ENCODE peak calls at places on chromosomes 13 and 19, in five cellular contexts. O, E, N, B and A are unnamed samples.

GRCh38 chr19:45773384-45773783 is 4.3 kb upstream of the SIX5 start:
- DNase-seq in O (no peak), E (no peak), N (no peak), B (no peak), A (no peak)

GRCh38 chr13:102395174-102395573 is 6.7 kb downstream of the FGF14 start:
- DNase-seq in O (no peak), E (no peak), N (no peak), B (no peak), A (no peak)

GRCh38 chr13:99307648-99308339 is 595 bp upstream of the GPR183 start:
- DNase-seq in O (no peak), E (peak), N (no peak), B (peak), A (peak)

GRCh38 chr13:56166864-56167263 is 973.9 kb upstream of the PRR20A start:
- DNase-seq in O (no peak), E (no peak), N (no peak), B (no peak), A (no peak)

GRCh38 chr19:56637976-56638555 is 4.9 kb upstream of the SMIM17 start:
- DNase-seq in O (no peak), E (peak), N (peak), B (peak), A (peak)

GRCh38 chr13:34108396-34108795 is 290.4 kb downstream of the RFC3 start:
- DNase-seq in O (no peak), E (peak), N (no peak), B (no peak), A (no peak)

GRCh38 chr13:95536629-95537241 is 15.8 kb upstream of the CLDN10 start:
- DNase-seq in O (no peak), E (no peak), N (no peak), B (peak), A (peak)

GRCh38 chr19:35856546-35857149 is at the start of gene KIRREL2:
- DNase-seq in O (no peak), E (no peak), N (no peak), B (no peak), A (no peak)

GRCh38 chr19:16252459-16253205 is 54.9 kb downstream of the AP1M1 start:
- DNase-seq in O (no peak), E (no peak), N (no peak), B (no peak), A (no peak)

GRCh38 chr13:51921790-51922740 is 60.3 kb downstream of the CCDC70 start:
- DNase-seq in O (no peak), E (no peak), N (no peak), B (no peak), A (no peak)

GRCh38 chr13:92838786-92839185 is 387.8 kb upstream of the GPC6 start:
- DNase-seq in O (no peak), E (peak), N (peak), B (peak), A (peak)

GRCh38 chr13:23570099-23570926 is at the start of gene TNFRSF19:
- DNase-seq in O (no peak), E (peak), N (peak), B (peak), A (peak)

GRCh38 chr13:23574421-23574820 is 4.2 kb downstream of the TNFRSF19 start:
- DNase-seq in O (no peak), E (no peak), N (no peak), B (no peak), A (no peak)

GRCh38 chr13:23567792-23568480 is 2.3 kb upstream of the TNFRSF19 start:
- DNase-seq in O (no peak), E (no peak), N (no peak), B (no peak), A (peak)

GRCh38 chr13:23572836-23573235 is 2.6 kb downstream of the TNFRSF19 start:
- DNase-seq in O (no peak), E (no peak), N (no peak), B (no peak), A (no peak)

DNA sequence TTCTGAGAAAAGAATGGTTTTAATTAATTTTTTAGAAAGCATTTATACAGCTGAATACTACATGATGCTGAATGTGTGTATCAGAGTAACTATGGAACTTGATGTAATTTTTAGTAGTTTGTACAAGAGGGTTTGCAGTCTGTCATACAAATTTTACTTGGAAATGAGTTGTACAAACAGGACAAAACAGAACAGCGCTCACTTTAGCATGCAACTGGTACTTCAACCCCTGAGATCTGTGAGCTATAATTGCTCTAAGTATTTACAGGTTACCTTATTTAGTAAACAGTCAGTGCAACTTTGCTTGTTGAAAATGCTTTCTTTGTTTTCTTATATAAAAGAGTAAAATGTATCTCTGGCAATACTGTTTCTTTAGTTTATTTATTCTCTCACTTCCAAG is 719 bp downstream of the TNFRSF19 start:
- DNase-seq in O (no peak), E (peak), N (no peak), B (peak), A (peak)
- TF ChIP-seq CTCF in O (no peak), E (peak), N (peak), B (peak), A (peak)

GRCh38 chr13:109783447-109783814 is 3.0 kb downstream of the IRS2 start:
- DNase-seq in O (no peak), E (no peak), N (no peak), B (no peak), A (no peak)

GRCh38 chr13:109783815-109784589 is 2.4 kb downstream of the IRS2 start:
- DNase-seq in O (peak), E (no peak), N (no peak), B (no peak), A (no peak)

GRCh38 chr13:109785892-109786450 is 412 bp downstream of the IRS2 start:
- DNase-seq in O (no peak), E (no peak), N (no peak), B (no peak), A (no peak)

GRCh38 chr13:109785141-109785891 is 1.1 kb downstream of the IRS2 start:
- DNase-seq in O (peak), E (peak), N (no peak), B (peak), A (peak)

DNA sequence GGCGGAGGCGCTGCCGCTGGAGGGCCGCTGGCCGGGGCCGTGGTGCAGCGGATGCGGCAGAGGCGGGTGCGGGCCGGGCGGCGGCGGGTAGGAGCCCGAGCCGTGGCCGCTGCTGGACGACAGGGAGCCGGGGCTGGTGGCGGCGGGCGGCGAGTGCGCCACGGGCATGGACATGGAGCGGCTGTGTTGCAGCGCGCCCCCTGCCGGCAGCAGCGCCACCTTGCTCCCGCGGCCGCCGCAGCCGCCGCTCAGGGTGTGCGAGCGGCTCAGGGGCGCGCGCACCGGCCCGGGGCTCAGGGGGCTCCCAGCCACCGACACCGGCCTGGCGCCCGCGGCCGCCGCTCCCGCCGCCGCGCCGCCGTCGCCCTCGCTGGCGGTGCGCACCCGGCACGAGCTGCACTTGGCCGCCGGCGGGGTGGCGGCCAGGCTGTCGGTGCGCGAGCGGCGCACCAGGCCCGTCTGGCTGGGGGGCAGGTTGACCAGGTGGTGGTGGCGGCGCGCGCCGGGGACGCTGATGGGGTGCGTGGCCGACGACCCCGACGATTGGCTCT is 1.7 kb downstream of the IRS2 start:
- DNase-seq in O (peak), E (peak), N (no peak), B (peak), A (peak)
- TF ChIP-seq CTCF in O (peak), E (no peak), N (peak), B (no peak), A (no peak)

DNA sequence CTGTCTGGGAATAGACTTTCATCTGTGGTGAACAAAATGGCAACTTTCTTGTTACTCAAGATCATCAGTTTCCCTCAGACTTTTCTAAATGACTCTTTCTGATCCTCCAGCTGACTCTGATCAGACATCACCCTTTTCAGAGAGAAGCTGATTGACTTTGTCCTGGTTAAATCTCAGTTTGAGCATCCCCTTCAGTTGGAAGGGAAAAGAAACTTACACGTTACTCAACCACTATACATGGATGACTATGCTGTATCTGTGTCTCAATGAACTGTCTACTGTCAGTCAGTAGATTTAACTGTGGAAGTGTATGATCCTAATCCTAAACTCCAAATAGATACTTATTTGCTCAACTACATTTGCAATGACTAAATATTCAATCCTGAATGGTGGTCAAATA is 118.5 kb downstream of the NALCN start:
- DNase-seq in O (no peak), E (no peak), N (no peak), B (no peak), A (no peak)
- TF ChIP-seq CTCF in O (no peak), E (no peak), N (no peak), B (no peak), A (no peak)

GRCh38 chr13:91162180-91162579 is 185.3 kb upstream of the MIR17HG start:
- DNase-seq in O (no peak), E (no peak), N (no peak), B (no peak), A (no peak)
- TF ChIP-seq CTCF in O (no peak), E (no peak), N (peak), B (no peak), A (no peak)

DNA sequence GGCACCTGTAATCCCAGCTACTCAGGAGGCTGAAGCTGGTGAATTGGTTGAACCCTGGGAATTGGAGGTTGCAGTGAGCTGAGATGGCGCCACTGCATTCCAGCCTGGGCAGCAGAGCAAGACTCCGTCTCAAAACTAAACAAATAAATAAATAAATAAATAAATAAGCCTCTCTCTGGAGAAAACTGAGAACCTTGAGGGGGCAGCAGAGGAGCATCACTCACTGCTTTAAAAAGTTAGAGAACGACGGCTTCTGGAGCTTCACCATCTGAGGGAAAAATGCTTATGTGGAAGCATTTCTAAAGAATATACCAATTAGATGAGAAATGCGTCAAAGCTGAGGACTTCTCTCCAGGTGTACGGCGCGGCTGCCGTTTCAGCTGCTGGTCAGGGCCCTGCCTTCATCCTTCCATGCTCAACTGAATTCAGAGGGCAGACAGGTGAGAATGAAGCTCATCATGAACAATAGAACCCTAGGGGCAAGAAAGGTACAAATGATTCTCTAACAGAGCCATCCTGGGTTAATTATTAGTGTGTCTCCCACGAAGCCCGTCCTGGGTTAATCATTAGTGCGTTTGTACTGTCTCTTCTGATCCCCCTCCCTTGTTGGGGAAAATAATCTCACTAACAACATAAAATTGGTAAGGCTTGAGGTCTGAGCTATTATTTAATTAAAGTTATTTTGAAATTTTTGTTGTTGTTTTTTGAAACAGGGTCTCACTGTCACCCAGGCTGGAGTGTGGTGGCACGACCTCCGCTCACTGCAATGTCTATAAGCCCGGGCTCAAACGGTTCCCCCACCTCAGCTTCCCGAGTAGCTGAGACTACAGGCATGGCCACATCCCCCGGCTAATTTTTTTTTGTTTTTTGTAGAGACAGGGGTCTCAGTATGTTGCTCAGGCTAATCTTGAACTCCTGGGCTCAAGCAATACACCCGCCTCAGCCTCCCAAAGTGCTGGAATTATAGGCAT is 80.1 kb downstream of the IPO5 start:
- DNase-seq in O (peak), E (peak), N (peak), B (peak), A (peak)
- TF ChIP-seq CTCF in O (no peak), E (peak), N (peak), B (peak), A (peak)

GRCh38 chr19:11451942-11452813 is 16.7 kb downstream of the PRKCSH start:
- DNase-seq in O (no peak), E (no peak), N (no peak), B (no peak), A (no peak)
- TF ChIP-seq CTCF in O (no peak), E (no peak), N (peak), B (no peak), A (no peak)

GRCh38 chr19:30131722-30132291 is 189.8 kb downstream of the URI1 start:
- DNase-seq in O (no peak), E (no peak), N (no peak), B (no peak), A (no peak)

GRCh38 chr19:30133803-30134202 is 191.8 kb downstream of the URI1 start:
- DNase-seq in O (no peak), E (no peak), N (no peak), B (no peak), A (no peak)

GRCh38 chr19:30131246-30131645 is 189.2 kb downstream of the URI1 start:
- DNase-seq in O (no peak), E (no peak), N (no peak), B (no peak), A (no peak)

GRCh38 chr19:30130356-30131122 is 188.5 kb downstream of the URI1 start:
- DNase-seq in O (no peak), E (no peak), N (no peak), B (no peak), A (no peak)

GRCh38 chr19:30132312-30133075 is 190.5 kb downstream of the URI1 start:
- DNase-seq in O (no peak), E (no peak), N (no peak), B (no peak), A (no peak)
- TF ChIP-seq CTCF in O (no peak), E (no peak), N (no peak), B (no peak), A (no peak)